ENCODE peak calls at places on chromosome 12, in four cellular contexts. M is gastrocnemius medialis, V is uterus, B is stomach. N is an unnamed sample.

GRCh38 chr12:118494776-118495175 is 118.4 kb downstream of the SUDS3 start:
- DNase-seq in M (no peak), V (no peak), B (no peak), N (no peak)

GRCh38 chr12:45339035-45339434 is 123.1 kb downstream of the ANO6 start:
- DNase-seq in M (no peak), V (no peak), B (no peak), N (no peak)

GRCh38 chr12:78671295-78671694 is 193.3 kb upstream of the SYT1 start:
- DNase-seq in M (no peak), V (no peak), B (no peak), N (no peak)

GRCh38 chr12:105331805-105332251 is 1.3 kb downstream of the C12orf75 start:
- DNase-seq in M (no peak), V (no peak), B (peak), N (no peak)

GRCh38 chr12:49043856-49044258 is 16.7 kb downstream of the KMT2D start:
- DNase-seq in M (peak), V (no peak), B (peak), N (peak)

GRCh38 chr12:26122681-26123481 is 2.0 kb downstream of the BHLHE41 start:
- DNase-seq in M (peak), V (peak), B (peak), N (peak)

GRCh38 chr12:82461851-82462250 is 103.5 kb downstream of the METTL25 start:
- DNase-seq in M (no peak), V (no peak), B (no peak), N (no peak)

GRCh38 chr12:51199546-51199945 is 18.3 kb downstream of the POU6F1 start:
- DNase-seq in M (no peak), V (no peak), B (no peak), N (no peak)

GRCh38 chr12:90045559-90045958 is 336.9 kb upstream of the ATP2B1 start:
- DNase-seq in M (no peak), V (no peak), B (no peak), N (no peak)

GRCh38 chr12:116582610-116583009 is 23.4 kb downstream of the MAP1LC3B2 start:
- DNase-seq in M (no peak), V (peak), B (no peak), N (peak)

GRCh38 chr12:41537522-41537921 is 349.4 kb downstream of the PDZRN4 start:
- DNase-seq in M (no peak), V (no peak), B (no peak), N (no peak)

GRCh38 chr12:100156731-100157426 is 14.2 kb upstream of the BLTP3B start:
- DNase-seq in M (no peak), V (no peak), B (no peak), N (no peak)

GRCh38 chr12:106106129-106106566 is 32.6 kb downstream of the NUAK1 start:
- DNase-seq in M (no peak), V (no peak), B (no peak), N (peak)

GRCh38 chr12:53208877-53209463 is 1.9 kb upstream of the ITGB7 start:
- DNase-seq in M (no peak), V (no peak), B (no peak), N (no peak)

GRCh38 chr12:51391047-51391837 is at the start of gene GALNT6:
- DNase-seq in M (no peak), V (no peak), B (peak), N (peak)

GRCh38 chr12:9792185-9792900 is 31.6 kb upstream of the CD69 start:
- DNase-seq in M (no peak), V (no peak), B (no peak), N (no peak)

GRCh38 chr12:57522887-57523705 is 472 bp downstream of the MBD6 start:
- DNase-seq in M (peak), V (peak), B (peak), N (peak)

GRCh38 chr12:19048943-19049342 is 80.6 kb upstream of the PLEKHA5 start:
- DNase-seq in M (no peak), V (no peak), B (no peak), N (no peak)

GRCh38 chr12:42296503-42297109 is 29.3 kb downstream of the ZCRB1 start:
- DNase-seq in M (no peak), V (no peak), B (no peak), N (no peak)

GRCh38 chr12:54981796-54982195 is 2.8 kb downstream of the TESPA1 start:
- DNase-seq in M (no peak), V (no peak), B (no peak), N (no peak)

GRCh38 chr12:14841761-14842160 is 1.6 kb downstream of the ART4 start:
- DNase-seq in M (peak), V (peak), B (no peak), N (peak)
- TF ChIP-seq POLR2A in M (no peak), V (no peak), B (no peak), N (no peak)

GRCh38 chr12:2877047-2877958 is at the start of the genes FOXM1 and RHNO1:
- DNase-seq in M (peak), V (peak), B (peak), N (peak)
- TF ChIP-seq CTCF in M (peak), V (no peak), B (no peak), N (no peak)

GRCh38 chr12:13193403-13194100 is 3.0 kb upstream of the EMP1 start:
- DNase-seq in M (no peak), V (no peak), B (no peak), N (no peak)

GRCh38 chr12:13196302-13196921 is at the start of gene EMP1:
- DNase-seq in M (peak), V (peak), B (peak), N (peak)

GRCh38 chr12:13195848-13196301 is 651 bp upstream of the EMP1 start:
- DNase-seq in M (no peak), V (peak), B (no peak), N (no peak)

GRCh38 chr12:13195244-13195643 is 1.3 kb upstream of the EMP1 start:
- DNase-seq in M (no peak), V (no peak), B (no peak), N (no peak)

DNA sequence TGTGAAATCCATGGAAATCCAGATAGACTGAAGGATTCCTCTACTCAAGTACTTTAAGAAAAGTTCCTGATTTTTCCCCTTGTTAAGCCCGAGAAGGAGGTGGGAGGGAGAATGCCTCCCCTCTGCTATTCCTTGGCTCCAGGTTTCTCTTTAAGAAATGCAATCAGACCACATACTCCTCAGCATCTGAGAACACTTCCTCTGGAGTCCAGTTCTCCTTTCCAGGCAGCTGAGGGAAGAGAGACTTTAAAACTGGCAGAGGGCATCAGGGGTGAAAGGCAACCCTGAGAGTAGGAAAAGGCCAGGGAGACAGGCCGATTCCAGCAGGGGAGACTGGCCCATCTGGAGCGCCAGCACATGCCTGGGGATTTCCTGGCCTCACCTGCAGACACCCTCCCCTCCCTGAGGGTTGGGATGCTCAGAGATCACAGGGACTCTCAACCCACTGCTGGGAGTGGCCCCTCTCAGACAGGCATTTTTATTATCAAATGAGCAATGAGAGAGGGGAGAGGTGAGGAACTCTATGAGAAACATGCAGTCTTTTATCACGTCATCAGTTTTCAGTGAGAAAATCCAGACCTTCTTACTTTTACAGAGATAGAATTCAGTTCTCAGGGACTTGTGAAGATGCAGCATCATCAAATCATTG is 1.9 kb upstream of the EMP1 start:
- DNase-seq in M (no peak), V (peak), B (no peak), N (no peak)
- H3K27ac ChIP-seq in M (no peak), V (peak), B (no peak), N (no peak)

DNA sequence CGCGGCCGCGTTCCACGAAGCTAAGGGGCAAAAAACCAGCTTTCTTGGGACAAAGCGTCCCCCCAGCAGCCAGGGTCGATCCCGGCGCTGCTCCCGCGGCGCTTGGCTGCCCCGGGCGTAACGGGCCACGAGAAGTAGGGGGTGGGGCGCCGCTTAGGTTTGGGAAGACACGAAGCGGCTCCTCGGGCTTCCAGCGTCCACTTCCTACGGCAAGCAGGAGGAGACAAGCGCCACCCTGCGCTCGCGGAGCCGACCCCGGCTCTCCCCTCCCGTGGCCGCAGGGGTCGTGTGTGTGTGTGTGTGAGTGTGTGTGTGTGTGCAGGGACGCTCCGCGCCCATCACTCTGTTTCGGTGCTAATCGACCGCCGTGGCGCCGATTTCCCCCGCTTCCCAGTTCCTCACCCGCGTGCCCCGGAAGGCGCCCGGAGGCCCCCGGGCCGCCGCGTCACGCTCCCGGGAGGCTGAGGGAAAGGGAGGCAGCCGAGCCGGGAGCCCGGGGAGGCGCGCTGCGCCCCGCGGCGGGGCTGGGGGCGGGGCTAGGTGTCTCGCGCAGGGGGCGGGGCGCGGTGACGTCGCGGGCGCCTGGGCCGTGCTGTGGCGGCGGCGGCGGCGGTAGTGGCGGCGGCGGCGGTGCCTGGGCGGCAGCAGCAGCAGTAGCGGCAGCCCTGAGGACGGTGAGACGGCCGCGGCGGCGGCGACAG is at the start of gene ERC1:
- DNase-seq in M (peak), V (peak), B (peak), N (peak)
- TF ChIP-seq POLR2A in M (peak), V (peak), B (peak), N (peak)

DNA sequence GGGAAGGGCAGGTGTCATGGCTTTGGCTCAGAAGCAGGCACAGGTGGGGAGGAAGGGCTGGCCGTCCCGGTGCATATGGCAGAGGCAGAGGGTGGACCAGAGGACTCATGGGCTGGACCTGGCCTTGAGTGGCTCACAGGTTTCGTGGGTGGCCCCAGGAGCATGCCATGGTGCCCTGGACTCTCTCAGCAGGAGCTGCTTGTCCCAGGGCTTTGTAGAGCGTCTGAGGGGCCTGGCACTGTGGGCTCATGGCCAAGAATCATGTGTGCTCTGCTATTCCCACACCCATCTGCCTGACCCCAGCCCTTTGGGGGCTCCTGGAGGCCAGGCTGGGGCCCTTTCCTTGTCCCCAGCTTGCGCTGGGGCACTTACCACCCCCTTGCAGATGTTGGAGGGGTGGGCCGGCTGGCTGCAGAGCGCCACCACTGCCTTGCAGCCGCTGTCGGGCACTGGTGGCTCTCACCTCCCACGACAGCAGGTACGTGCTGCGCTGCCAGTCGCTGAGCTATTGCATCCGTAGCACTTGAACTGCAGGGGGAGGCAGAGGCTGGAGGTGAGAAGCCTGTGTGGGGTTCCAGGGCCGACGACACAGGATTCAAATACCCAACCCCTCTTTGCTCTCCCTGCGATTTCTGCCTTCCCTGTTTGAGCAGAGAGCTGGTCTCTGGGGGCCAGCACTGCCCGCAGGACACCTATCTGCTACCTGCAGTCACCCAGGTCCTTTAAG is 187.4 kb upstream of the PRMT8 start:
- DNase-seq in M (no peak), V (no peak), B (no peak), N (no peak)
- TF ChIP-seq CTCF in M (no peak), V (no peak), B (no peak), N (no peak)

DNA sequence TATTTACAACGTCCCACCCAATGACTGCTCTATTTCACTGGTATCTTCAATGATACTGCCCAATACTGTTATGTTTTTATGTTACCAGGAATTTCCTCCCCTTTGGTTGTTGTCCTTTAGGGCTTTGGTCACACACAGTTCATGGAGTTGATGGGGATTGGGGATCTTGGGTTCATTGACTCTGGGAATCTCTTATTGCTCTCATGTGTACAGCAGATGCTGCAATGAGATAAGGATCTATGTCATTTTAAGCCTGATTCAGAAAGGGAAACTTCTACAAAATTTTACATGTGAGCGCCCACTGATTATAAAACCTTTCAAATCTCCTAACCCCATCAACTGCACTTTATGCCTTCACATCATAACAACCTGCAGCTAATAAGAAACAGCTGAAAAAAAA is 67.2 kb downstream of the FAR2 start:
- DNase-seq in M (no peak), V (no peak), B (no peak), N (no peak)
- H3K27ac ChIP-seq in M (no peak), V (no peak), B (no peak), N (no peak)

N was measured in adrenal gland.